ENCODE peak calls at places on chromosomes 12 and 14, in four cellular contexts. C, F, A and L are unnamed samples.

GRCh38 chr12:64550758-64551157 is 59.5 kb upstream of the RASSF3 start:
- DNase-seq in C (no peak), F (no peak), A (no peak), L (no peak)

GRCh38 chr12:121048442-121048841 is 9.4 kb upstream of the OASL start:
- DNase-seq in C (no peak), F (no peak), A (no peak), L (no peak)

GRCh38 chr12:64099430-64099829 is 122.7 kb downstream of the KICS2 start:
- DNase-seq in C (peak), F (no peak), A (peak), L (no peak)

GRCh38 chr14:99378782-99379214 is 101.9 kb downstream of the SETD3 start:
- DNase-seq in C (no peak), F (no peak), A (no peak), L (no peak)

GRCh38 chr14:88630565-88630964 is 67.7 kb downstream of the ZC3H14 start:
- DNase-seq in C (peak), F (no peak), A (no peak), L (peak)

GRCh38 chr14:76805245-76805644 is 7.4 kb downstream of the ANGEL1 start:
- DNase-seq in C (no peak), F (no peak), A (no peak), L (no peak)

GRCh38 chr12:51592034-51592705 is 1.1 kb downstream of the SCN8A start:
- DNase-seq in C (peak), F (no peak), A (no peak), L (no peak)

GRCh38 chr12:124888203-124888602 is 24.5 kb upstream of the SCARB1 start:
- DNase-seq in C (no peak), F (no peak), A (no peak), L (peak)

GRCh38 chr12:753401-754237 is 1.2 kb downstream of the WNK1 start:
- DNase-seq in C (no peak), F (peak), A (peak), L (peak)

GRCh38 chr14:50027797-50028196 is 88.6 kb downstream of the VCPKMT start:
- DNase-seq in C (no peak), F (no peak), A (no peak), L (no peak)

GRCh38 chr14:32397871-32398640 is 69.0 kb downstream of the AKAP6 start:
- DNase-seq in C (peak), F (no peak), A (no peak), L (no peak)

GRCh38 chr12:117526756-117527479 is 165.5 kb upstream of the NOS1 start:
- DNase-seq in C (no peak), F (no peak), A (no peak), L (no peak)

GRCh38 chr14:104143071-104143470 is 4.7 kb downstream of the KIF26A start:
- DNase-seq in C (no peak), F (peak), A (no peak), L (no peak)

GRCh38 chr12:105825141-105825540 is 313.6 kb downstream of the NUAK1 start:
- DNase-seq in C (no peak), F (no peak), A (no peak), L (no peak)

GRCh38 chr12:108594-108993 is 42.0 kb downstream of the IQSEC3 start:
- DNase-seq in C (no peak), F (peak), A (peak), L (peak)

GRCh38 chr14:34325493-34325892 is 136.5 kb downstream of the SPTSSA start:
- DNase-seq in C (no peak), F (no peak), A (no peak), L (no peak)

GRCh38 chr14:68741481-68741799 is 51.4 kb downstream of the ZFP36L1 start:
- DNase-seq in C (no peak), F (no peak), A (no peak), L (no peak)

GRCh38 chr14:99166506-99166905 is 105.5 kb downstream of the BCL11B start:
- DNase-seq in C (no peak), F (no peak), A (no peak), L (no peak)

GRCh38 chr12:44921736-44922135 is 45.6 kb upstream of the NELL2 start:
- DNase-seq in C (no peak), F (no peak), A (no peak), L (no peak)

GRCh38 chr14:32469388-32470160 is 140.5 kb downstream of the AKAP6 start:
- DNase-seq in C (peak), F (no peak), A (no peak), L (no peak)

GRCh38 chr12:115324949-115325638 is 641.1 kb upstream of the TBX3 start:
- DNase-seq in C (no peak), F (no peak), A (no peak), L (no peak)

GRCh38 chr14:56659361-56659760 is 79.8 kb downstream of the TMEM260 start:
- DNase-seq in C (no peak), F (no peak), A (no peak), L (no peak)

GRCh38 chr14:56661478-56661877 is 81.9 kb downstream of the TMEM260 start:
- DNase-seq in C (no peak), F (no peak), A (no peak), L (no peak)

GRCh38 chr14:56660677-56661389 is 81.2 kb downstream of the TMEM260 start:
- DNase-seq in C (no peak), F (no peak), A (no peak), L (no peak)

GRCh38 chr14:56657604-56658003 is 78.0 kb downstream of the TMEM260 start:
- DNase-seq in C (no peak), F (no peak), A (no peak), L (no peak)

DNA sequence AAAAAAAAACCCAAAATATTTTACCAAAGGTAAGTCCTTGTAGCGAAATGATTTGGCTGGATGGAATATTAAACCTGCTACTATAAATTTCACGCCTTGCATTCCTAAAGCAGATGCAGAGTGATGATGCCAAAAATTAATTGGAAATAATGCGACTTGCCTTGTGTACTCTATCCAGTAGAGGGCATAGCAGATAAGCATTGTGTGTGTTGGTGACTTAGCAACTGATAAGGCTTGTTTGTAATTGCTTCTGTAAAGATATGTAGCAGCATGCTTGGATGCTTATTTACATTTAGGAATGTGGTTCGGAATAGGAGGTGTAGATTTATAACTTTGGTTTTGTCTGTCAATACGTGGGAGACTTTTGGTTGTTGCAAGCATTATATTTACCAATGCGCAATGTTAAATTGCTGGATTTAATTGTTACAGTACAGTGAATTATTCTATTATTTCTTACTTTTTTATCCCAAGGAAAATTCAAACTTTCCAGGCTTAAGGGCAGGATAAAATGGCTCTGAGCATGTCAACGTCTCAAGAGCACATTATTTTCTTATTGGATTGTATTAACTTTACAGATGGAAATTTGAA is 80.5 kb downstream of the TMEM260 start:
- DNase-seq in C (no peak), F (no peak), A (no peak), L (no peak)
- TF ChIP-seq CTCF in C (peak), F (no peak), A (peak), L (peak)

DNA sequence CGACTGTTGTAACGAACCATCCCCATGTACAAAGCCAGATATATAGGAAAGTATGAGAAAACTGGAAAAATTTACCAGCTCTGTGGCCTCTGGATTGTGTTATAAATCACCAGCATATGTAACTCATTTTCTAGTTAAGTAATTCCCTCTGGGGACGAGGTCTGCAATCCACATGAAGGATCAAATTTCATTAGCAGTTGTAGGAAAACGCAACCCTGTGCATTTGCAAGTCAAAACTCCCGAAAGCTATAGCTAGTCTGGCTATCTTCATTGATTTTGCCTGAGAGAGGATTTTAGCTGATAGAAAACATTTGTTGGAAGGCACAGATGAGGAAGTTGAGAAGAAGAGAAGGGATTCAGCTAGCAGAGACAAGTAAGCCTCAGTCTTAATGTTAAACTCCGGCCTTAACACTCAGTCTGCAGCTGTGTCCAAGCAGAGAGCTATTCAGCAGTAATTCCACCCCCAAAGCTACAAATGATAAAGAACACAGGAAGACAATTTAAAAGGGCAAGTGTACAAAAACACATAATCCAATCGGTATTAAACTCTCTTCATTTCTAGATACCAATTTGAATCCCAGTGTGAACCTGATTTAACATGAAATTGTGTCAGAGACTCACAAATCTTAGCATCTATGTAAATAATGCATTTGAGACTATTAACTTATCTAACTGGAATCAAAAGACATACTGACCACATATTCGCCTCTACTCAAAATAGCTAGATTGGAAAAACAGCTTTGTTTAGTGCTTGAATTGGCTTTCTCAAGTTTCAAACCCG is 54.2 kb upstream of the CERS5 start:
- DNase-seq in C (peak), F (no peak), A (no peak), L (no peak)
- H3K4me3 ChIP-seq in C (peak), F (peak), A (peak), L (peak)

DNA sequence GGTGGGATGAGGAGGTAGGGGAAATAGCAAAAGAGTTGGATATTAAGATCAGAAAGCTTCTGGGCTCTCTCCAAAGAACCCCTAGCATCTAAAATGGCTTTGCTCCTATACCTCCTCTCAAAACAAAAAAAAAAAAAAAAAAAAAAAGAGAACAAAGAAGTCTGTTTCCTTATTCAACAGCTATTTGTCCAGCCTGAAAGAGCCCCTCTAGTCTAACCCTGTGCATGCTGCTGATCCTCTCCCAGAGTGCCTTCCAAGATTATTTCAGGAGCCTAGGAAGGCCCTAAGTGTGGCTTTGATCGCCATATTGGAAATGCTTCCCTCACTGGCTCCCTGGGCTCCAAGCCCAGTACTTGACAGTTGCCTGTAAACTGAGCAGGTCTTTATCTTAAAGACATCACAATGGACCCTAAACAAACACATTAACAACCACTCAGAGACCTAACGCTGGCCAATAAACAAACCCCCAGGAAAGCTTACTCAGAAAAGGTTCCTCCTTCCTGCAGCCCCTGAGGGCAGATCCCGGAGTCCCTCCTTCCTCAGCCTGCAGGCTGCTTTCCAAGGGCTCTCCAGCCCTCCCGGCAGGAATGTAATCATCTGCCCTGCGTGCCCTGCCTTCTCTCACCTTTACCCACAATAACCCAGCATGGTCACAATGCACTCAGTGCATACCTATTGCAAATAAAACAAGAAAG is 17.4 kb upstream of the COL2A1 start:
- DNase-seq in C (no peak), F (no peak), A (no peak), L (no peak)
- TF ChIP-seq CTCF in C (no peak), F (no peak), A (no peak), L (no peak)

GRCh38 chr14:67514203-67514607 is 18.9 kb upstream of the PLEKHH1 start:
- DNase-seq in C (no peak), F (no peak), A (no peak), L (peak)
- H3K4me3 ChIP-seq in C (peak), F (peak), A (peak), L (peak)